ENCODE peak calls at places on chromosomes 1 and 21, in ten cellular contexts. E is hepatocyte; U is lower lobe of right lung; A is central memory CD4-positive, alpha-beta T cell; S is mucosa of descending colon; N is stimulated activated CD4-positive, alpha-beta T cell treated with anti-CD3 and anti-CD28 coated beads, Interleukin-1b, Interleukin-23, amount 100 ng/mL, for 24 hours; O is NCI-H774; R is NCI-H345; D is ACHN; W is CD8-positive, alpha-beta T cell. P is an unnamed sample.

GRCh38 chr1:166153641-166154350 is 13.0 kb downstream of the FAM78B start:
- DNase-seq in A (no peak), E (no peak), D (no peak), S (no peak), O (no peak), R (no peak), N (no peak), U (no peak), W (no peak), P (no peak)

GRCh38 chr1:175818929-175819328 is 75.5 kb upstream of the TNR start:
- DNase-seq in O (no peak), N (no peak), A (no peak), D (no peak), W (no peak), U (no peak), S (no peak), E (no peak), R (no peak), P (no peak)

GRCh38 chr1:25703671-25704637 is 87.4 kb downstream of the MAN1C1 start:
- DNase-seq in A (peak), N (no peak), W (no peak), R (no peak), U (no peak), S (no peak), O (no peak), E (no peak), D (no peak), P (no peak)

GRCh38 chr21:36478207-36478701 is 1.7 kb downstream of the CLDN14 start:
- DNase-seq in R (no peak), D (peak), A (no peak), S (no peak), N (no peak), E (peak), O (no peak), W (no peak), U (no peak), P (peak)

GRCh38 chr1:89831462-89832113 is 10.8 kb downstream of the LRRC8D start:
- DNase-seq in D (no peak), A (no peak), R (no peak), W (no peak), U (no peak), E (no peak), S (no peak), O (no peak), N (no peak), P (no peak)

GRCh38 chr1:3912809-3913685 is 13.0 kb upstream of the C1orf174 start:
- DNase-seq in R (no peak), D (no peak), A (no peak), W (no peak), E (no peak), U (peak), S (no peak), N (no peak), O (no peak), P (no peak)

GRCh38 chr1:159162511-159163265 is 8.7 kb upstream of the CADM3 start:
- DNase-seq in U (no peak), S (no peak), R (no peak), D (no peak), N (no peak), W (no peak), E (no peak), A (no peak), O (no peak), P (no peak)

GRCh38 chr1:217713223-217713622 is 82.1 kb downstream of the SPATA17 start:
- DNase-seq in N (no peak), A (no peak), R (no peak), E (no peak), D (no peak), S (no peak), U (no peak), W (no peak), O (no peak), P (no peak)

GRCh38 chr1:111955755-111956154 is 33.7 kb downstream of the KCND3 start:
- DNase-seq in W (no peak), N (no peak), S (no peak), R (peak), O (no peak), A (no peak), E (no peak), D (no peak), U (no peak), P (no peak)

GRCh38 chr1:78081980-78082860 is 36.5 kb downstream of the GIPC2 start:
- DNase-seq in S (no peak), A (no peak), R (no peak), W (no peak), O (no peak), U (no peak), D (no peak), E (peak), N (no peak), P (no peak)

GRCh38 chr1:12339410-12339809 is 109.6 kb downstream of the VPS13D start:
- DNase-seq in D (peak), W (no peak), E (peak), A (no peak), R (no peak), U (no peak), S (no peak), O (no peak), N (no peak), P (no peak)

GRCh38 chr1:234270581-234271242 is 102.5 kb upstream of the COA6 start:
- DNase-seq in R (no peak), A (no peak), D (no peak), O (no peak), W (no peak), E (no peak), S (no peak), U (no peak), N (no peak), P (peak)

GRCh38 chr1:12473596-12474329 is 144.2 kb downstream of the DHRS3 start:
- DNase-seq in N (no peak), S (no peak), D (no peak), U (no peak), E (no peak), O (no peak), W (no peak), R (no peak), A (no peak), P (no peak)

GRCh38 chr1:11738783-11739182 is 2.8 kb downstream of the AGTRAP start:
- DNase-seq in U (no peak), N (no peak), A (no peak), E (no peak), D (no peak), O (no peak), S (no peak), R (no peak), W (no peak), P (no peak)

GRCh38 chr1:54575605-54576004 is 27.6 kb downstream of the ACOT11 start:
- DNase-seq in E (no peak), S (no peak), O (no peak), W (no peak), U (no peak), A (no peak), D (no peak), N (no peak), R (no peak), P (no peak)

GRCh38 chr1:235327559-235328270 is at the start of gene ARID4B:
- DNase-seq in S (peak), N (peak), D (no peak), R (peak), U (peak), W (peak), E (no peak), A (no peak), O (peak), P (no peak)

GRCh38 chr1:110250018-110250417 is 39.9 kb downstream of the KCNC4 start:
- DNase-seq in S (no peak), E (no peak), R (no peak), D (no peak), O (no peak), W (no peak), A (no peak), U (no peak), N (no peak), P (no peak)

GRCh38 chr21:26834181-26834945 is 10.8 kb downstream of the ADAMTS1 start:
- DNase-seq in S (no peak), N (no peak), R (no peak), U (no peak), E (no peak), D (peak), W (no peak), A (no peak), O (no peak), P (no peak)

GRCh38 chr1:190250368-190250767 is 227.3 kb downstream of the BRINP3 start:
- DNase-seq in D (no peak), E (no peak), O (no peak), U (no peak), A (no peak), W (no peak), N (no peak), R (no peak), S (no peak), P (no peak)

GRCh38 chr1:160328171-160328570 is 14.9 kb downstream of the COPA start:
- DNase-seq in O (no peak), D (no peak), U (no peak), R (peak), W (no peak), E (no peak), A (no peak), S (no peak), N (no peak), P (no peak)

P was measured in A172.